ENCODE peak calls at places on chromosomes 11 and 22, in eight cellular contexts. One of them, this sample, is unnamed.

GRCh38 chr11:114909866-114910265 is 231.5 kb downstream of the NXPE2 start:
- DNase-seq in HFF-Myc: no peak
- DNase-seq in stimulated activated naive CD8-positive, alpha-beta T cell treated with anti-CD3 and anti-CD28 coated beads, Interleukin-15, Interleukin-2, amounts not matched to agents 100 U/mL and 50 U/mL, for 24 hours: no peak
- DNase-seq in cardiac fibroblast: no peak
- DNase-seq in DMS53: peak; percentile 6
- DNase-seq in NCI-H2171 treated with DMSO at 0.1 percent for 48 hours: no peak
- DNase-seq in psoas muscle: no peak
- DNase-seq in SJSA1: no peak
- DNase-seq in this sample: no peak

GRCh38 chr11:14022251-14022650 is 59.7 kb downstream of the SPON1 start:
- DNase-seq in HFF-Myc: no peak
- DNase-seq in stimulated activated naive CD8-positive, alpha-beta T cell treated with anti-CD3 and anti-CD28 coated beads, Interleukin-15, Interleukin-2, amounts not matched to agents 100 U/mL and 50 U/mL, for 24 hours: no peak
- DNase-seq in cardiac fibroblast: no peak
- DNase-seq in DMS53: no peak
- DNase-seq in NCI-H2171 treated with DMSO at 0.1 percent for 48 hours: no peak
- DNase-seq in psoas muscle: no peak
- DNase-seq in SJSA1: no peak
- DNase-seq in this sample: no peak

GRCh38 chr22:23801238-23801821 is 14.6 kb downstream of the SMARCB1 start:
- DNase-seq in HFF-Myc: no peak
- DNase-seq in stimulated activated naive CD8-positive, alpha-beta T cell treated with anti-CD3 and anti-CD28 coated beads, Interleukin-15, Interleukin-2, amounts not matched to agents 100 U/mL and 50 U/mL, for 24 hours: no peak
- DNase-seq in cardiac fibroblast: no peak
- DNase-seq in DMS53: no peak
- DNase-seq in NCI-H2171 treated with DMSO at 0.1 percent for 48 hours: no peak
- DNase-seq in psoas muscle: no peak
- DNase-seq in SJSA1: no peak
- DNase-seq in this sample: no peak

GRCh38 chr22:30649430-30650007 is 13.9 kb downstream of the SLC35E4 start:
- DNase-seq in HFF-Myc: peak; percentile 58
- DNase-seq in stimulated activated naive CD8-positive, alpha-beta T cell treated with anti-CD3 and anti-CD28 coated beads, Interleukin-15, Interleukin-2, amounts not matched to agents 100 U/mL and 50 U/mL, for 24 hours: peak; percentile 89
- DNase-seq in cardiac fibroblast: peak; percentile 58
- DNase-seq in DMS53: peak; percentile 60
- DNase-seq in NCI-H2171 treated with DMSO at 0.1 percent for 48 hours: no peak
- DNase-seq in psoas muscle: peak; percentile 62
- DNase-seq in SJSA1: no peak
- DNase-seq in this sample: peak; percentile 87

GRCh38 chr11:72144807-72145565 is 9.5 kb downstream of the FOLR3 start:
- DNase-seq in HFF-Myc: peak; percentile 2
- DNase-seq in stimulated activated naive CD8-positive, alpha-beta T cell treated with anti-CD3 and anti-CD28 coated beads, Interleukin-15, Interleukin-2, amounts not matched to agents 100 U/mL and 50 U/mL, for 24 hours: no peak
- DNase-seq in cardiac fibroblast: peak; percentile 32
- DNase-seq in DMS53: no peak
- DNase-seq in NCI-H2171 treated with DMSO at 0.1 percent for 48 hours: no peak
- DNase-seq in psoas muscle: no peak
- DNase-seq in SJSA1: peak; percentile 43
- DNase-seq in this sample: no peak

GRCh38 chr22:20524004-20524481 is 16.6 kb downstream of the MED15 start:
- DNase-seq in HFF-Myc: no peak
- DNase-seq in stimulated activated naive CD8-positive, alpha-beta T cell treated with anti-CD3 and anti-CD28 coated beads, Interleukin-15, Interleukin-2, amounts not matched to agents 100 U/mL and 50 U/mL, for 24 hours: peak; percentile 36
- DNase-seq in cardiac fibroblast: no peak
- DNase-seq in DMS53: peak; percentile 71
- DNase-seq in NCI-H2171 treated with DMSO at 0.1 percent for 48 hours: peak; percentile 19
- DNase-seq in psoas muscle: no peak
- DNase-seq in SJSA1: no peak
- DNase-seq in this sample: peak; percentile 35

GRCh38 chr22:36220457-36220921 is 18.8 kb downstream of the APOL2 start:
- DNase-seq in HFF-Myc: no peak
- DNase-seq in stimulated activated naive CD8-positive, alpha-beta T cell treated with anti-CD3 and anti-CD28 coated beads, Interleukin-15, Interleukin-2, amounts not matched to agents 100 U/mL and 50 U/mL, for 24 hours: no peak
- DNase-seq in cardiac fibroblast: no peak
- DNase-seq in DMS53: peak; percentile 47
- DNase-seq in NCI-H2171 treated with DMSO at 0.1 percent for 48 hours: no peak
- DNase-seq in psoas muscle: peak; percentile 42
- DNase-seq in SJSA1: no peak
- DNase-seq in this sample: no peak

GRCh38 chr22:47127441-47127871 is 365.0 kb downstream of the TBC1D22A start:
- DNase-seq in HFF-Myc: no peak
- DNase-seq in stimulated activated naive CD8-positive, alpha-beta T cell treated with anti-CD3 and anti-CD28 coated beads, Interleukin-15, Interleukin-2, amounts not matched to agents 100 U/mL and 50 U/mL, for 24 hours: no peak
- DNase-seq in cardiac fibroblast: no peak
- DNase-seq in DMS53: no peak
- DNase-seq in NCI-H2171 treated with DMSO at 0.1 percent for 48 hours: peak; percentile 10
- DNase-seq in psoas muscle: no peak
- DNase-seq in SJSA1: no peak
- DNase-seq in this sample: no peak

GRCh38 chr11:32003335-32003734 is 87.5 kb upstream of the RCN1 start:
- DNase-seq in HFF-Myc: no peak
- DNase-seq in stimulated activated naive CD8-positive, alpha-beta T cell treated with anti-CD3 and anti-CD28 coated beads, Interleukin-15, Interleukin-2, amounts not matched to agents 100 U/mL and 50 U/mL, for 24 hours: no peak
- DNase-seq in cardiac fibroblast: no peak
- DNase-seq in DMS53: no peak
- DNase-seq in NCI-H2171 treated with DMSO at 0.1 percent for 48 hours: peak; percentile 48
- DNase-seq in psoas muscle: no peak
- DNase-seq in SJSA1: no peak
- DNase-seq in this sample: no peak

GRCh38 chr11:128210148-128210940 is 377.0 kb downstream of the ETS1 start:
- DNase-seq in HFF-Myc: peak; percentile 91
- DNase-seq in stimulated activated naive CD8-positive, alpha-beta T cell treated with anti-CD3 and anti-CD28 coated beads, Interleukin-15, Interleukin-2, amounts not matched to agents 100 U/mL and 50 U/mL, for 24 hours: no peak
- DNase-seq in cardiac fibroblast: peak; percentile 97
- DNase-seq in DMS53: peak; percentile 77
- DNase-seq in NCI-H2171 treated with DMSO at 0.1 percent for 48 hours: no peak
- DNase-seq in psoas muscle: no peak
- DNase-seq in SJSA1: peak; percentile 79
- DNase-seq in this sample: no peak

GRCh38 chr22:20532256-20532993 is 25.0 kb downstream of the MED15 start:
- DNase-seq in HFF-Myc: no peak
- DNase-seq in stimulated activated naive CD8-positive, alpha-beta T cell treated with anti-CD3 and anti-CD28 coated beads, Interleukin-15, Interleukin-2, amounts not matched to agents 100 U/mL and 50 U/mL, for 24 hours: no peak
- DNase-seq in cardiac fibroblast: no peak
- DNase-seq in DMS53: no peak
- DNase-seq in NCI-H2171 treated with DMSO at 0.1 percent for 48 hours: no peak
- DNase-seq in psoas muscle: no peak
- DNase-seq in SJSA1: no peak
- DNase-seq in this sample: no peak

GRCh38 chr11:33545941-33546340 is 154.7 kb downstream of the C11orf91 start:
- DNase-seq in HFF-Myc: no peak
- DNase-seq in stimulated activated naive CD8-positive, alpha-beta T cell treated with anti-CD3 and anti-CD28 coated beads, Interleukin-15, Interleukin-2, amounts not matched to agents 100 U/mL and 50 U/mL, for 24 hours: no peak
- DNase-seq in cardiac fibroblast: peak; percentile 43
- DNase-seq in DMS53: no peak
- DNase-seq in NCI-H2171 treated with DMSO at 0.1 percent for 48 hours: no peak
- DNase-seq in psoas muscle: no peak
- DNase-seq in SJSA1: no peak
- DNase-seq in this sample: no peak

GRCh38 chr11:35174666-35175065 is 35.7 kb downstream of the CD44 start:
- DNase-seq in HFF-Myc: no peak
- DNase-seq in stimulated activated naive CD8-positive, alpha-beta T cell treated with anti-CD3 and anti-CD28 coated beads, Interleukin-15, Interleukin-2, amounts not matched to agents 100 U/mL and 50 U/mL, for 24 hours: no peak
- DNase-seq in cardiac fibroblast: peak; percentile 72
- DNase-seq in DMS53: peak; percentile 9
- DNase-seq in NCI-H2171 treated with DMSO at 0.1 percent for 48 hours: no peak
- DNase-seq in psoas muscle: no peak
- DNase-seq in SJSA1: no peak
- DNase-seq in this sample: no peak

This sample was measured in activated naive CD8-positive, alpha-beta T cell treated with anti-CD3 and anti-CD28 coated beads, Interleukin-2, amount 50 U/mL, for 24 hours.